ENCODE peak calls at places on chromosomes 2 and 18, in eight cellular contexts. T, O, Z, J, D, U, C and R are unnamed samples.

GRCh38 chr2:96536445-96537065 is at the start of gene ARID5A:
- DNase-seq in Z (peak), D (peak), O (peak), J (peak), C (peak), T (peak), U (peak), R (peak)

GRCh38 chr2:142280846-142281245 is 150.0 kb upstream of the LRP1B start:
- DNase-seq in O (no peak), D (no peak), C (no peak), J (no peak), T (no peak), Z (no peak), U (no peak), R (no peak)

GRCh38 chr2:230498506-230499107 is 82.6 kb downstream of the SP100 start:
- DNase-seq in U (no peak), Z (no peak), T (no peak), D (no peak), C (no peak), O (no peak), J (no peak), R (no peak)

GRCh38 chr18:24915547-24915946 is 436.4 kb downstream of the ZNF521 start:
- DNase-seq in T (no peak), O (no peak), J (peak), C (no peak), Z (no peak), D (no peak), U (no peak), R (no peak)

GRCh38 chr2:42947809-42948595 is 155.6 kb upstream of the HAAO start:
- DNase-seq in T (no peak), U (no peak), Z (no peak), J (no peak), C (no peak), D (no peak), O (no peak), R (no peak)

GRCh38 chr2:157890960-157891629 is 15.0 kb upstream of the ACVR1 start:
- DNase-seq in C (no peak), O (no peak), J (no peak), Z (no peak), T (no peak), D (no peak), U (no peak), R (no peak)

GRCh38 chr2:102424754-102425153 is 1.8 kb downstream of the IL18RAP start:
- DNase-seq in U (no peak), T (no peak), J (no peak), C (no peak), D (no peak), O (no peak), Z (no peak), R (no peak)

GRCh38 chr2:55296393-55296792 is 27.4 kb upstream of the MTIF2 start:
- DNase-seq in T (no peak), U (no peak), J (no peak), D (no peak), Z (no peak), C (no peak), O (no peak), R (no peak)

GRCh38 chr2:191631754-191632153 is 46.2 kb upstream of the NABP1 start:
- DNase-seq in C (peak), O (no peak), J (peak), U (no peak), T (no peak), D (no peak), Z (no peak), R (no peak)

GRCh38 chr2:128307595-128307994 is 11.1 kb downstream of the HS6ST1 start:
- DNase-seq in T (peak), U (no peak), D (peak), J (no peak), C (no peak), Z (peak), O (no peak), R (no peak)

GRCh38 chr18:4319738-4320677 is 135.1 kb downstream of the DLGAP1 start:
- DNase-seq in J (no peak), O (no peak), T (no peak), Z (no peak), U (no peak), D (no peak), C (no peak), R (no peak)

GRCh38 chr2:185245216-185245615 is 493.4 kb upstream of the FSIP2 start:
- DNase-seq in Z (no peak), O (no peak), U (no peak), J (no peak), C (no peak), D (no peak), T (no peak), R (no peak)

GRCh38 chr2:185245806-185246205 is 492.8 kb upstream of the FSIP2 start:
- DNase-seq in J (no peak), Z (no peak), C (no peak), D (no peak), U (no peak), O (no peak), T (no peak), R (no peak)

GRCh38 chr2:185242462-185242861 is 496.1 kb upstream of the FSIP2 start:
- DNase-seq in C (no peak), D (no peak), U (no peak), T (no peak), J (no peak), O (no peak), Z (no peak), R (no peak)

GRCh38 chr2:185241556-185241955 is 497.0 kb upstream of the FSIP2 start:
- DNase-seq in J (no peak), C (no peak), T (no peak), O (no peak), U (no peak), Z (no peak), D (no peak), R (no peak)

GRCh38 chr2:185246717-185247116 is 491.9 kb upstream of the FSIP2 start:
- DNase-seq in T (no peak), J (no peak), D (no peak), Z (no peak), C (no peak), O (no peak), U (no peak), R (no peak)
- TF ChIP-seq POLR2A in T (no peak), J (no peak), D (no peak), Z (no peak), C (no peak), O (no peak), U (no peak), R (no peak)

GRCh38 chr2:234996467-234997270 is 44.9 kb downstream of the SH3BP4 start:
- DNase-seq in J (peak), C (no peak), Z (no peak), O (peak), U (no peak), D (no peak), T (no peak), R (no peak)
- TF ChIP-seq CTCF in J (peak), C (no peak), Z (no peak), O (no peak), U (no peak), D (no peak), T (no peak), R (no peak)

DNA sequence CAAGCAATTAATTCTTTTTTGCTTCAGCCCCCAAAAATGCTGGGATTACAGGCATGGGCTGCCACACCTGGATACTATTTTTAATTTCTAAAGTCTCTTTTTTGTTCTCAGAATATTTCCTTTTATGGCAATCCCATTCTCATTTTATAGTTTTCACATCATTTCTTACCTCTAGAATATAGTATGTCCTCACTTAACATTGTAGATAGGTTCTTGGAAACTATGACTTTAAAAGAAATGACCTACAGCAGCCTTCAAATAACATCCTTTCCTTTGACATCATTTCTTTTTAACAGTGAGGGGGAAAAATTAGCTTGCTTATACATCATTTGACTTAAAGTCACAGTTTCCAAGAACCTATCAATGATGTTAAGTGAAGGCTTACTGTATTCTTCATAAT is 31.6 kb downstream of the RBBP8 start:
- DNase-seq in J (no peak), C (no peak), O (no peak), D (no peak), U (no peak), Z (no peak), T (no peak), R (no peak)
- H3K4me3 ChIP-seq in J (no peak), C (no peak), O (no peak), D (no peak), U (no peak), Z (no peak), T (no peak), R (no peak)

GRCh38 chr2:241412144-241412543 is 56.1 kb downstream of the FARP2 start:
- DNase-seq in D (no peak), O (no peak), Z (no peak), C (peak), T (no peak), J (peak), U (no peak), R (no peak)
- TF ChIP-seq POLR2A in D (no peak), O (no peak), Z (no peak), C (no peak), T (no peak), J (no peak), U (no peak), R (no peak)

DNA sequence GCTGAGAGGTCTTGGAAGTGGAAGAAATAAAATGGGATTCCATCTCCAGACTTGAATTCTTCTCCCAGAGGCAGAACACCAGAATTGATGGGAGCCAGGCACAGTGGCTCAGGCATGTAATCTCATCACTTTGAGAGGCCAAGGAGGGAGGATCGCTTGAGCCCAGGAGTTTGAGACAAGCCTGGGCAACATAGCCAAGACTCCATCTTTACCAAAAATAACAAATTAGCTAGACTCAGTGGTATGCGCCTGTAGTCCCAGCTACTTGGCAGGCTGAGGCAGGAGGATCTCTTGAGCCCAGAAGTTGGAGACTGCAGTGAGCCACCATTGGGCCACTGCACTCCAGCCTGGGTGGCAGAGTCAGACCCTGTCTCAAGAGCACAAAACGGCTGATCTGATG is 144.3 kb downstream of the C1D start:
- DNase-seq in J (no peak), C (no peak), T (no peak), D (no peak), Z (no peak), O (no peak), U (no peak), R (no peak)
- TF ChIP-seq CTCF in J (no peak), C (no peak), T (no peak), D (no peak), Z (no peak), O (no peak), U (no peak), R (no peak)

GRCh38 chr2:200810252-200810650 is 1.5 kb upstream of the BZW1 start:
- DNase-seq in O (peak), J (peak), D (no peak), U (no peak), C (no peak), Z (peak), T (no peak), R (peak)
- H3K4me3 ChIP-seq in O (peak), J (peak), D (peak), U (no peak), C (no peak), Z (no peak), T (peak), R (peak)

GRCh38 chr18:27428120-27428519 is 243.0 kb upstream of the CHST9 start:
- DNase-seq in J (no peak), C (no peak), Z (no peak), O (no peak), D (no peak), T (no peak), U (no peak), R (no peak)

GRCh38 chr18:27428716-27429475 is 243.8 kb upstream of the CHST9 start:
- DNase-seq in C (no peak), O (no peak), D (no peak), U (no peak), Z (no peak), T (no peak), J (no peak), R (no peak)

GRCh38 chr18:27419646-27420045 is 234.5 kb upstream of the CHST9 start:
- DNase-seq in O (no peak), Z (no peak), C (no peak), T (no peak), J (no peak), D (no peak), U (no peak), R (no peak)

GRCh38 chr18:27423581-27423980 is 238.5 kb upstream of the CHST9 start:
- DNase-seq in J (no peak), U (no peak), O (no peak), Z (no peak), T (no peak), D (no peak), C (no peak), R (no peak)
- TF ChIP-seq POLR2A in J (no peak), U (no peak), O (no peak), Z (no peak), T (no peak), D (no peak), C (no peak), R (no peak)

DNA sequence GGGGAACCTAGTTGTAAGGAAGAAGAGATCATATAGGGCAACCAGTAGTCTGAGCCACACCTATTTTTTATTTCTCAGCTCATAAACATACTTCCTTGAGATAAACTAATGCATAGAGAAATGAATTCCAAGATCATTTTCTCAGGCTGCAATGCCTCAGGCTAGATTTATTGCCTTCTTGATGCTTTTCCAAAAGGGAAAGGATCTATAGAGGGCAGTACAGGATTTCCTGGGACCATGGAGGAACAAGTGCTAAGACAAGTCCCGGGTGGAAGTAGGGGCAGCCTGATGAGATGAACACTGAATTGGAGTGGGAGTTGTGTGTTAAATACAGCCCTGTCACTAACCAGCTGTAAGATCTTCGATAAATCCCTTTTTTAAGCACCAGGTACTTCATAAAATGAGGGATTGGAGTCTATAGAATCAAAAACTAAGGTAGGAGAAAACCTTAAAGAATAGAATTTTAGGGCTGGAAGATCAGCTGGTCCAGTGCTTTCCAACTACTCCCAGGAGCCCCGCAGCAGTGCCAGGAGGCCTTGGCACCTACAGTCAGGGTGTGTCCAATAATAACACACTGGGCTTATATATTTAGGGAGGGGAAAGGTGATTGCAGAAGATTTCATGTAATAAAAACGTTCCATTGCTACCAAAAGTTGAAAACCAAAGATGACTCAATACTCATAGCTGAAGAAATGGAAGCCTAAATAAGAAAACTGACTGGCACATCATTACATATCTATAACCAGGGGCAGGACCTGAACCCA is 58.1 kb downstream of the SERTAD2 start:
- DNase-seq in D (no peak), U (no peak), J (peak), Z (no peak), T (no peak), C (peak), O (no peak), R (no peak)
- TF ChIP-seq CTCF in D (no peak), U (no peak), J (peak), Z (no peak), T (no peak), C (peak), O (peak), R (no peak)

GRCh38 chr2:240990726-240991377 is 7.6 kb upstream of the SNED1 start:
- DNase-seq in T (peak), O (no peak), U (no peak), D (peak), Z (peak), C (no peak), J (no peak), R (peak)
- H3K4me3 ChIP-seq in T (no peak), O (no peak), U (no peak), D (no peak), Z (no peak), C (no peak), J (no peak), R (no peak)

GRCh38 chr2:131104487-131105155 is 515 bp upstream of the PLEKHB2 start:
- DNase-seq in J (peak), D (peak), C (peak), U (peak), Z (peak), O (peak), T (peak), R (no peak)

GRCh38 chr2:131105156-131105949 is at the start of gene PLEKHB2:
- DNase-seq in Z (peak), J (peak), O (peak), D (peak), C (peak), T (peak), U (peak), R (peak)

DNA sequence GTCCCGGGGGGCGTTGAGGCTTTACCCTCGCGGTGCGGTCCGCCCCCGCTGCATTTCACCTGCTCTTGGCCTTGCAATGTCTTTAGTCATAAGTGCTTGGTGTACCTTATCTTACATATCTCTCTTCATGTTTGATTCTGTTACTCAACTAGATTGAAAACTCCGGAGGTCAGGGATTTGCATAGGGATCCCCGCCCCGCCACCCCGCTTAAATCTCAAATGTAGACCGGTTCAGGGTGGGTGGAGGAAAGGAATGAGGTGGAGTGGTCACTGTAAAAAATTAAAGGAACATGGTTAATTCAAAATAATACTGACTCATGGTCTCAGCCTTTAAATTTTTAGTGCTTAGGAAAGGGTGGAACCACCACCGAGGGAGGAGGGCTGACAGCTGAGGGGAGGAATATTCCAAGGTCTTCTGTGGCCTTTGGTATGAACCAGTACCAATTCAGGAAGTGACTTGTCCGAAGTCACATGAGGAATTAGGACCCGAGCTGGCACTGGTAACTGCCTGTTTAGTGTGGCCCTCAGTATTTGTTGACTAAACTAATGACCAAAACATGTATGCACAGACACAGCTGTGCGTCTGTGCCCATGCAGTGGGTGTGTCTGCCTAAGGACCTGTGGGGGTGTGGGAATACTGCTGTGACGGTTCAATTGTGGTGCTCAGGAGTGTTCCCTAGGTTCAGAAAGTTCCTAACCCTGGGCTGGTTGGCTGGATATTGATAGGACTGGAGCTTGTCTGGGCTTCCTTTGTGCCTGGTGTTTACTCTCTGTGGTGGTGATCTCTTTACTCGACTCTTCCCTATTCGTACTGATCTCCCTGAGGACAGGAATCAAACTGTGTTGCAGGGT is 1.0 kb downstream of the PLEKHB2 start:
- DNase-seq in U (peak), T (peak), D (no peak), C (peak), O (peak), Z (peak), J (peak), R (peak)
- TF ChIP-seq POLR2A in U (no peak), T (no peak), D (no peak), C (no peak), O (no peak), Z (no peak), J (no peak), R (no peak)